ENCODE peak calls at places on chromosomes 7 and 10, in eight cellular contexts. One of them, this sample, is unnamed.

GRCh38 chr7:133955208-133955607 is 171.9 kb upstream of the LRGUK start:
- DNase-seq in CD4-positive, CD25-positive, alpha-beta regulatory T cell: no peak
- DNase-seq in heart left ventricle: no peak
- DNase-seq in endothelial cell of umbilical vein: no peak
- DNase-seq in uterus: no peak
- DNase-seq in naive thymus-derived CD4-positive, alpha-beta T cell: no peak
- DNase-seq in gastrocnemius medialis: no peak
- DNase-seq in HCT116: no peak
- DNase-seq in this sample: no peak

GRCh38 chr7:92056276-92056675 is 78.0 kb downstream of the CYP51A1 start:
- DNase-seq in endothelial cell of umbilical vein: no peak
- DNase-seq in heart left ventricle: no peak
- DNase-seq in naive thymus-derived CD4-positive, alpha-beta T cell: no peak
- DNase-seq in CD4-positive, CD25-positive, alpha-beta regulatory T cell: no peak
- DNase-seq in gastrocnemius medialis: no peak
- DNase-seq in uterus: no peak
- DNase-seq in HCT116: no peak
- DNase-seq in this sample: peak

GRCh38 chr7:135434047-135434446 is 75.9 kb downstream of the CNOT4 start:
- DNase-seq in HCT116: no peak
- DNase-seq in heart left ventricle: no peak
- DNase-seq in CD4-positive, CD25-positive, alpha-beta regulatory T cell: no peak
- DNase-seq in naive thymus-derived CD4-positive, alpha-beta T cell: no peak
- DNase-seq in gastrocnemius medialis: no peak
- DNase-seq in uterus: no peak
- DNase-seq in endothelial cell of umbilical vein: no peak
- DNase-seq in this sample: no peak

GRCh38 chr7:80249619-80250305 is 115.1 kb downstream of the GNAI1 start:
- DNase-seq in naive thymus-derived CD4-positive, alpha-beta T cell: no peak
- DNase-seq in gastrocnemius medialis: no peak
- DNase-seq in heart left ventricle: no peak
- DNase-seq in endothelial cell of umbilical vein: no peak
- DNase-seq in CD4-positive, CD25-positive, alpha-beta regulatory T cell: no peak
- DNase-seq in uterus: no peak
- DNase-seq in HCT116: no peak
- DNase-seq in this sample: no peak

GRCh38 chr7:2403718-2404648 is 572 bp downstream of the CHST12 start:
- DNase-seq in HCT116: no peak
- DNase-seq in uterus: no peak
- DNase-seq in naive thymus-derived CD4-positive, alpha-beta T cell: no peak
- DNase-seq in CD4-positive, CD25-positive, alpha-beta regulatory T cell: peak
- DNase-seq in gastrocnemius medialis: no peak
- DNase-seq in heart left ventricle: peak
- DNase-seq in endothelial cell of umbilical vein: peak
- DNase-seq in this sample: peak

GRCh38 chr7:116340201-116340847 is 130.0 kb downstream of the TES start:
- DNase-seq in uterus: no peak
- DNase-seq in gastrocnemius medialis: no peak
- DNase-seq in HCT116: no peak
- DNase-seq in CD4-positive, CD25-positive, alpha-beta regulatory T cell: no peak
- DNase-seq in endothelial cell of umbilical vein: peak
- DNase-seq in heart left ventricle: no peak
- DNase-seq in naive thymus-derived CD4-positive, alpha-beta T cell: no peak
- DNase-seq in this sample: no peak

GRCh38 chr10:90138844-90139243 is 437.5 kb downstream of the KIF20B start:
- DNase-seq in CD4-positive, CD25-positive, alpha-beta regulatory T cell: no peak
- DNase-seq in heart left ventricle: no peak
- DNase-seq in naive thymus-derived CD4-positive, alpha-beta T cell: no peak
- DNase-seq in HCT116: no peak
- DNase-seq in uterus: no peak
- DNase-seq in gastrocnemius medialis: no peak
- DNase-seq in endothelial cell of umbilical vein: peak
- DNase-seq in this sample: no peak

GRCh38 chr7:16431646-16432424 is 10.5 kb upstream of the CRPPA start:
- DNase-seq in naive thymus-derived CD4-positive, alpha-beta T cell: peak
- DNase-seq in heart left ventricle: no peak
- DNase-seq in CD4-positive, CD25-positive, alpha-beta regulatory T cell: peak
- DNase-seq in gastrocnemius medialis: no peak
- DNase-seq in uterus: no peak
- DNase-seq in HCT116: peak
- DNase-seq in endothelial cell of umbilical vein: peak
- DNase-seq in this sample: peak

GRCh38 chr10:75400769-75401568 is 595 bp downstream of the ZNF503 start:
- DNase-seq in gastrocnemius medialis: peak
- DNase-seq in CD4-positive, CD25-positive, alpha-beta regulatory T cell: no peak
- DNase-seq in heart left ventricle: peak
- DNase-seq in naive thymus-derived CD4-positive, alpha-beta T cell: no peak
- DNase-seq in uterus: peak
- DNase-seq in HCT116: no peak
- DNase-seq in endothelial cell of umbilical vein: peak
- DNase-seq in this sample: peak

GRCh38 chr7:137978464-137979237 is 23.2 kb downstream of the CREB3L2 start:
- DNase-seq in heart left ventricle: peak
- DNase-seq in gastrocnemius medialis: peak
- DNase-seq in HCT116: peak
- DNase-seq in CD4-positive, CD25-positive, alpha-beta regulatory T cell: no peak
- DNase-seq in naive thymus-derived CD4-positive, alpha-beta T cell: no peak
- DNase-seq in endothelial cell of umbilical vein: peak
- DNase-seq in uterus: peak
- DNase-seq in this sample: no peak

GRCh38 chr10:121510201-121510771 is 88.0 kb downstream of the FGFR2 start:
- DNase-seq in uterus: peak
- DNase-seq in heart left ventricle: no peak
- DNase-seq in gastrocnemius medialis: no peak
- DNase-seq in CD4-positive, CD25-positive, alpha-beta regulatory T cell: no peak
- DNase-seq in HCT116: no peak
- DNase-seq in endothelial cell of umbilical vein: no peak
- DNase-seq in naive thymus-derived CD4-positive, alpha-beta T cell: no peak
- DNase-seq in this sample: no peak

GRCh38 chr7:2037805-2038635 is 194.7 kb downstream of the MAD1L1 start:
- DNase-seq in endothelial cell of umbilical vein: peak
- DNase-seq in heart left ventricle: no peak
- DNase-seq in uterus: peak
- DNase-seq in naive thymus-derived CD4-positive, alpha-beta T cell: peak
- DNase-seq in gastrocnemius medialis: no peak
- DNase-seq in HCT116: no peak
- DNase-seq in CD4-positive, CD25-positive, alpha-beta regulatory T cell: peak
- DNase-seq in this sample: peak

GRCh38 chr10:84607523-84607922 is 279.1 kb downstream of the CCSER2 start:
- DNase-seq in naive thymus-derived CD4-positive, alpha-beta T cell: no peak
- DNase-seq in heart left ventricle: no peak
- DNase-seq in gastrocnemius medialis: no peak
- DNase-seq in endothelial cell of umbilical vein: no peak
- DNase-seq in HCT116: no peak
- DNase-seq in CD4-positive, CD25-positive, alpha-beta regulatory T cell: no peak
- DNase-seq in uterus: no peak
- DNase-seq in this sample: no peak
- H3K27ac ChIP-seq in naive thymus-derived CD4-positive, alpha-beta T cell: no peak
- H3K27ac ChIP-seq in heart left ventricle: no peak
- H3K27ac ChIP-seq in gastrocnemius medialis: no peak
- H3K27ac ChIP-seq in endothelial cell of umbilical vein: no peak
- H3K27ac ChIP-seq in HCT116: no peak
- H3K27ac ChIP-seq in CD4-positive, CD25-positive, alpha-beta regulatory T cell: no peak
- H3K27ac ChIP-seq in uterus: no peak
- H3K27ac ChIP-seq in this sample: no peak

GRCh38 chr7:70347463-70347855 is 749.2 kb downstream of the AUTS2 start:
- DNase-seq in gastrocnemius medialis: no peak
- DNase-seq in CD4-positive, CD25-positive, alpha-beta regulatory T cell: no peak
- DNase-seq in endothelial cell of umbilical vein: no peak
- DNase-seq in heart left ventricle: no peak
- DNase-seq in naive thymus-derived CD4-positive, alpha-beta T cell: no peak
- DNase-seq in HCT116: no peak
- DNase-seq in uterus: no peak
- DNase-seq in this sample: no peak
- H3K4me3 ChIP-seq in gastrocnemius medialis: no peak
- H3K4me3 ChIP-seq in CD4-positive, CD25-positive, alpha-beta regulatory T cell: no peak
- H3K4me3 ChIP-seq in endothelial cell of umbilical vein: no peak
- H3K4me3 ChIP-seq in heart left ventricle: no peak
- H3K4me3 ChIP-seq in naive thymus-derived CD4-positive, alpha-beta T cell: no peak
- H3K4me3 ChIP-seq in HCT116: no peak
- H3K4me3 ChIP-seq in uterus: no peak
- H3K4me3 ChIP-seq in this sample: no peak

DNA sequence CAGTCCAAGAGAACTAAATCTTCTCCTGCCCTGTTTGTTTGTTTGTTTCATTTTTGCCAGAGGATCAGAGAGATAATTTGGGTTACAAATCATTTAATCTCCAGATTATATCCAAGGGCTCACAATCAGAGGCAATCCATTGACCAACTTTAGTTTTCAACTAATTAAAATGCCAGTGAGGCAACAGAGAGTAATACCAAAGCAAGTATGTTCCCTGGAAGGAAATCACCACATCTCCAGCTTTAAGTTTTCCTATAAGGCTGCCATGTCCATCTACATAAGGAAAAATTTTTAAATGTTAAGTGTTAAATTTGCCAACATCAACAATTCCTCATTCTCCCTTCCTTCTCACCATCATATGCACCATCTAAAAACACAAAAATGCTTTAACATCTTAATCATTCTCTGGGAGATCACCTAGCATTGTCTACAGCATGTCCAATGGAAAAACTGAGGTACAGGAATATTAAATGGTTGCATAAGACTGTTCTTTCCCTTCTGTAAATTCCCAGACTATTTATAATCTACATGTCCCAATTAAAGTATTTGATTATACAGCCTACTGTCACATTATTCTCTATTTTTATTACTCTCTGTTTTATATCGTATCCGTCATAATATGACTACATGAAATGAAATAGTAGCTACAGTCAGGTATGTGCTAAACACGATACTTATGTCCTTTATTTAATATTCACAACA is 14.1 kb downstream of the USP54 start:
- DNase-seq in gastrocnemius medialis: no peak
- DNase-seq in HCT116: no peak
- DNase-seq in naive thymus-derived CD4-positive, alpha-beta T cell: no peak
- DNase-seq in endothelial cell of umbilical vein: no peak
- DNase-seq in CD4-positive, CD25-positive, alpha-beta regulatory T cell: no peak
- DNase-seq in uterus: no peak
- DNase-seq in heart left ventricle: no peak
- DNase-seq in this sample: no peak
- H3K27ac ChIP-seq in gastrocnemius medialis: peak
- H3K27ac ChIP-seq in HCT116: no peak
- H3K27ac ChIP-seq in naive thymus-derived CD4-positive, alpha-beta T cell: no peak
- H3K27ac ChIP-seq in endothelial cell of umbilical vein: no peak
- H3K27ac ChIP-seq in CD4-positive, CD25-positive, alpha-beta regulatory T cell: no peak
- H3K27ac ChIP-seq in uterus: peak
- H3K27ac ChIP-seq in heart left ventricle: peak
- H3K27ac ChIP-seq in this sample: no peak

GRCh38 chr7:29808075-29808786 is 1.9 kb downstream of the WIPF3 start:
- DNase-seq in naive thymus-derived CD4-positive, alpha-beta T cell: no peak
- DNase-seq in HCT116: no peak
- DNase-seq in endothelial cell of umbilical vein: no peak
- DNase-seq in gastrocnemius medialis: no peak
- DNase-seq in uterus: no peak
- DNase-seq in heart left ventricle: no peak
- DNase-seq in CD4-positive, CD25-positive, alpha-beta regulatory T cell: no peak
- DNase-seq in this sample: no peak

GRCh38 chr7:29807179-29807841 is 1.0 kb downstream of the WIPF3 start:
- DNase-seq in heart left ventricle: peak
- DNase-seq in HCT116: peak
- DNase-seq in uterus: no peak
- DNase-seq in naive thymus-derived CD4-positive, alpha-beta T cell: no peak
- DNase-seq in CD4-positive, CD25-positive, alpha-beta regulatory T cell: no peak
- DNase-seq in gastrocnemius medialis: peak
- DNase-seq in endothelial cell of umbilical vein: no peak
- DNase-seq in this sample: peak

GRCh38 chr7:29805031-29805430 is 1.3 kb upstream of the WIPF3 start:
- DNase-seq in HCT116: no peak
- DNase-seq in uterus: no peak
- DNase-seq in naive thymus-derived CD4-positive, alpha-beta T cell: no peak
- DNase-seq in heart left ventricle: no peak
- DNase-seq in gastrocnemius medialis: no peak
- DNase-seq in endothelial cell of umbilical vein: no peak
- DNase-seq in CD4-positive, CD25-positive, alpha-beta regulatory T cell: no peak
- DNase-seq in this sample: no peak

GRCh38 chr7:29806793-29807178 is 478 bp downstream of the WIPF3 start:
- DNase-seq in CD4-positive, CD25-positive, alpha-beta regulatory T cell: no peak
- DNase-seq in naive thymus-derived CD4-positive, alpha-beta T cell: no peak
- DNase-seq in HCT116: no peak
- DNase-seq in endothelial cell of umbilical vein: no peak
- DNase-seq in uterus: no peak
- DNase-seq in gastrocnemius medialis: no peak
- DNase-seq in heart left ventricle: no peak
- DNase-seq in this sample: no peak

DNA sequence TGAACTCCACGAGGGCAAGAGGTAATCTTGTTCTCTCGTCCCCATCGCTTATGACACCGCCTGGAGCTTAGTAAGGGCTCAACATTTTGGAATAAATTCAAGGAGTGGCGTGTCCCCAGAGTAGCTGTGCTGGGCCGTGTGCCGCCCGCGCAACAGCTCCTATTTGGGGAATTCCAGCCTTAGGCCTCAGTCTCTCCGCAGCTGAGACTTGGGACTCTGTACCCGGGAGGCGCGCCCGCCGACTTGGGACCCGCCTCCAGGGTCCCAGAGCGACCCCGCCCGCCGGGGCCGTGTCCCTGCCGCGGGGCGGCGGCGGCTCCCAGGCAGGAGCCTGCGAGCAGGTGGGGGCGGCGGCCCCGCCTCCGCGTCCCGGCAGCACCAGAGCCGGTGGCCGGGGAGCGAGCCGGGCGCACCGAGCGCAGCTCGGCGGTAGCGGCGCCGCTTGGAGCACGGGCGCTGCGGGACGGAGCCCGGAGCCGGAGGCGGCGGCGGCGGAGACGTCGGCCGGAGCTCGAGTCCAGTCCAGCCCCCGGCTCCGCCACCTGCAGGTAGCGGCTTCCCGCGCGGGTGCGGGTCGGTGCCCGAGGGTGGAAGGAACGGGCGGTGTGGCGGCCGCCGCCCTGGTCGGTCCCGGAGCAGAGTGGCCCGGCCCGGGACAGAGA is at the start of gene WIPF3:
- DNase-seq in heart left ventricle: peak
- DNase-seq in HCT116: peak
- DNase-seq in naive thymus-derived CD4-positive, alpha-beta T cell: no peak
- DNase-seq in uterus: no peak
- DNase-seq in endothelial cell of umbilical vein: peak
- DNase-seq in CD4-positive, CD25-positive, alpha-beta regulatory T cell: no peak
- DNase-seq in gastrocnemius medialis: peak
- DNase-seq in this sample: peak
- H3K4me3 ChIP-seq in heart left ventricle: peak
- H3K4me3 ChIP-seq in HCT116: peak
- H3K4me3 ChIP-seq in naive thymus-derived CD4-positive, alpha-beta T cell: no peak
- H3K4me3 ChIP-seq in uterus: peak
- H3K4me3 ChIP-seq in endothelial cell of umbilical vein: no peak
- H3K4me3 ChIP-seq in CD4-positive, CD25-positive, alpha-beta regulatory T cell: no peak
- H3K4me3 ChIP-seq in gastrocnemius medialis: peak
- H3K4me3 ChIP-seq in this sample: peak

This sample was measured in small intestine.